ENCODE peak calls at places on chromosome 17, in five cellular contexts. A is effector CD4-positive, alpha-beta T cell; V is head of caudate nucleus; X is GM10248; E is stimulated activated CD4-positive, alpha-beta T cell treated with anti-CD3 and anti-CD28 coated beads, Interleukin-15, amount 100 ng/mL, for 24 hours. J is an unnamed sample.

GRCh38 chr17:35766903-35767510 is 6.3 kb downstream of the C17orf50 start:
- DNase-seq in A (peak), E (peak), V (peak), X (peak), J (peak)

GRCh38 chr17:13437966-13438779 is 163.6 kb downstream of the HS3ST3A1 start:
- DNase-seq in V (no peak), E (no peak), A (no peak), X (no peak), J (no peak)

GRCh38 chr17:17818088-17818526 is 18.7 kb downstream of the SREBF1 start:
- DNase-seq in A (no peak), E (peak), V (no peak), X (no peak), J (no peak)

GRCh38 chr17:73214851-73215250 is 22.0 kb downstream of the COG1 start:
- DNase-seq in V (no peak), X (no peak), E (no peak), A (no peak), J (no peak)

GRCh38 chr17:78645421-78646295 is 68.5 kb upstream of the DNAH17 start:
- DNase-seq in E (peak), V (peak), X (peak), A (peak), J (no peak)

GRCh38 chr17:62701706-62702085 is 74.2 kb downstream of the MRC2 start:
- DNase-seq in X (no peak), E (no peak), A (no peak), V (no peak), J (no peak)

GRCh38 chr17:15453246-15453645 is 14.2 kb downstream of the CDRT4 start:
- DNase-seq in E (no peak), X (no peak), V (no peak), A (no peak), J (no peak)

GRCh38 chr17:79728169-79728907 is 2.4 kb upstream of the ENPP7 start:
- DNase-seq in E (peak), X (peak), V (peak), A (peak), J (peak)

GRCh38 chr17:20118280-20118679 is 109.1 kb downstream of the SPECC1 start:
- DNase-seq in A (no peak), X (no peak), V (no peak), E (no peak), J (no peak)

GRCh38 chr17:18037482-18037881 is 1.5 kb downstream of the ATPAF2 start:
- DNase-seq in X (no peak), V (no peak), A (no peak), E (no peak), J (no peak)

GRCh38 chr17:75827291-75828050 is 16.7 kb downstream of the UNC13D start:
- DNase-seq in E (peak), A (peak), V (peak), X (peak), J (peak)

GRCh38 chr17:1562178-1562643 is 381 bp downstream of the PITPNA start:
- DNase-seq in A (no peak), V (no peak), X (no peak), E (no peak), J (no peak)

GRCh38 chr17:49093131-49093530 is 39.4 kb upstream of the B4GALNT2 start:
- DNase-seq in E (no peak), V (no peak), X (no peak), A (no peak), J (no peak)

GRCh38 chr17:62727916-62728672 is 80.0 kb downstream of the MARCHF10 start:
- DNase-seq in A (no peak), E (no peak), V (no peak), X (no peak), J (peak)

GRCh38 chr17:57261084-57261461 is 4.8 kb downstream of the MSI2 start:
- DNase-seq in X (no peak), V (no peak), A (no peak), E (no peak), J (no peak)

GRCh38 chr17:10738516-10739258 is 8.9 kb upstream of the TMEM220 start:
- DNase-seq in A (no peak), E (no peak), V (no peak), X (no peak), J (no peak)

GRCh38 chr17:30376621-30377452 is 1.9 kb upstream of the CPD start:
- DNase-seq in A (no peak), E (peak), X (peak), V (peak), J (peak)

GRCh38 chr17:28347261-28347891 is 10.0 kb downstream of the POLDIP2 start:
- DNase-seq in A (no peak), X (no peak), E (no peak), V (no peak), J (peak)

GRCh38 chr17:47699536-47699840 is 5.5 kb downstream of the TBKBP1 start:
- DNase-seq in A (no peak), X (no peak), V (no peak), E (no peak), J (no peak)

GRCh38 chr17:56203430-56203829 is 50.2 kb downstream of the ANKFN1 start:
- DNase-seq in E (no peak), X (no peak), V (no peak), A (no peak), J (no peak)

GRCh38 chr17:17560975-17561374 is 30.5 kb downstream of the PEMT start:
- DNase-seq in A (no peak), V (no peak), X (no peak), E (no peak), J (no peak)

GRCh38 chr17:67324330-67324729 is 42.0 kb downstream of the PSMD12 start:
- DNase-seq in V (no peak), A (no peak), X (no peak), E (no peak), J (no peak)

GRCh38 chr17:202501-202951 is 21.1 kb upstream of the DOC2B start:
- DNase-seq in X (no peak), A (no peak), V (no peak), E (no peak), J (no peak)

GRCh38 chr17:16304832-16305231 is 48.4 kb downstream of the CENPV start:
- DNase-seq in E (no peak), A (no peak), V (no peak), X (peak), J (no peak)

GRCh38 chr17:17125136-17126084 is 80.7 kb downstream of the PLD6 start:
- DNase-seq in X (no peak), V (no peak), E (no peak), A (no peak), J (peak)

J was measured in myocyte.